ENCODE peak calls at places on chromosomes 3 and 15, in eight cellular contexts. J is epithelial cell of esophagus, D is esophagus muscularis mucosa, I is neural crest cell, H is breast epithelium, F is ovary, Z is activated B cell treated with CpG ODN at 0.5 μM for 24 hours, U is pancreas. Q is an unnamed sample.

GRCh38 chr3:132268956-132269355 is 48.3 kb upstream of the ACP3 start:
- DNase-seq in J (peak; percentile 60), D (no peak), I (no peak), H (no peak), F (no peak), Z (no peak), U (no peak), Q (no peak)

GRCh38 chr3:139173372-139174108 is 128.8 kb upstream of the PRR23C start:
- DNase-seq in J (peak; percentile 11), D (no peak), I (no peak), H (no peak), F (no peak), Z (no peak), U (no peak), Q (no peak)

GRCh38 chr3:32557640-32558352 is 12.9 kb downstream of the DYNC1LI1 start:
- DNase-seq in J (no peak), D (no peak), I (no peak), H (no peak), F (no peak), Z (no peak), U (no peak), Q (no peak)

GRCh38 chr15:73983211-73983727 is 8.8 kb downstream of the STOML1 start:
- DNase-seq in J (peak; percentile 90), D (no peak), I (no peak), H (peak; percentile 84), F (no peak), Z (no peak), U (no peak), Q (no peak)

GRCh38 chr3:111831840-111832239 is 27.2 kb upstream of the PHLDB2 start:
- DNase-seq in J (no peak), D (peak; percentile 66), I (no peak), H (no peak), F (no peak), Z (no peak), U (no peak), Q (no peak)

GRCh38 chr3:195238626-195239118 is 32.3 kb downstream of the XXYLT1 start:
- DNase-seq in J (no peak), D (peak; percentile 93), I (no peak), H (peak; percentile 27), F (peak; percentile 15), Z (no peak), U (no peak), Q (no peak)

GRCh38 chr15:95953032-95953431 is 377.5 kb upstream of the NR2F2 start:
- DNase-seq in J (no peak), D (no peak), I (no peak), H (no peak), F (no peak), Z (no peak), U (no peak), Q (no peak)

GRCh38 chr3:178546079-178546478 is 9.8 kb downstream of the KCNMB2 start:
- DNase-seq in J (no peak), D (no peak), I (no peak), H (no peak), F (no peak), Z (no peak), U (no peak), Q (no peak)

GRCh38 chr15:59539799-59540198 is 71.8 kb upstream of the GCNT3 start:
- DNase-seq in J (peak; percentile 46), D (no peak), I (no peak), H (no peak), F (no peak), Z (no peak), U (no peak), Q (no peak)

GRCh38 chr3:169790687-169791429 is 17.7 kb downstream of the MYNN start:
- DNase-seq in J (peak; percentile 24), D (no peak), I (no peak), H (no peak), F (no peak), Z (no peak), U (no peak), Q (no peak)

GRCh38 chr3:131988209-131988608 is 46.6 kb downstream of the CPNE4 start:
- DNase-seq in J (no peak), D (no peak), I (no peak), H (no peak), F (no peak), Z (no peak), U (no peak), Q (no peak)

GRCh38 chr3:122668930-122669730 is 11.5 kb upstream of the PARP14 start:
- DNase-seq in J (peak; percentile 40), D (no peak), I (no peak), H (no peak), F (no peak), Z (no peak), U (no peak), Q (no peak)

GRCh38 chr15:70271422-70272088 is 173.8 kb upstream of the TLE3 start:
- DNase-seq in J (peak; percentile 89), D (no peak), I (no peak), H (no peak), F (no peak), Z (no peak), U (no peak), Q (peak; percentile 88)

GRCh38 chr3:182940266-182940808 is 40.0 kb downstream of the DCUN1D1 start:
- DNase-seq in J (no peak), D (no peak), I (no peak), H (no peak), F (no peak), Z (no peak), U (no peak), Q (no peak)

GRCh38 chr15:92115834-92116233 is 262.3 kb downstream of the SLCO3A1 start:
- DNase-seq in J (no peak), D (no peak), I (no peak), H (no peak), F (no peak), Z (no peak), U (no peak), Q (no peak)

GRCh38 chr15:93210995-93211394 is 122.0 kb upstream of the RGMA start:
- DNase-seq in J (peak; percentile 33), D (peak; percentile 53), I (no peak), H (no peak), F (no peak), Z (no peak), U (no peak), Q (no peak)

GRCh38 chr3:125262155-125262554 is 49.6 kb upstream of the SLC12A8 start:
- DNase-seq in J (no peak), D (no peak), I (no peak), H (no peak), F (no peak), Z (no peak), U (no peak), Q (no peak)

GRCh38 chr15:23566070-23567050 is 886 bp downstream of the MKRN3 start:
- DNase-seq in J (peak; percentile 63), D (no peak), I (peak; percentile 15), H (no peak), F (peak; percentile 15), Z (no peak), U (peak; percentile 47), Q (no peak)

GRCh38 chr15:64361259-64361658 is 5.3 kb upstream of the CSNK1G1 start:
- DNase-seq in J (peak; percentile 35), D (no peak), I (no peak), H (no peak), F (no peak), Z (no peak), U (no peak), Q (no peak)

GRCh38 chr15:64355559-64356442 is at the start of gene CSNK1G1:
- DNase-seq in J (peak; percentile 97), D (peak; percentile 97), I (peak; percentile 86), H (peak; percentile 90), F (peak; percentile 95), Z (peak; percentile 84), U (peak; percentile 95), Q (peak; percentile 90)

GRCh38 chr15:64354683-64355558 is 1.1 kb downstream of the CSNK1G1 start:
- DNase-seq in J (peak; percentile 58), D (no peak), I (no peak), H (no peak), F (no peak), Z (no peak), U (no peak), Q (no peak)

GRCh38 chr15:64351265-64351664 is 4.7 kb downstream of the CSNK1G1 start:
- DNase-seq in J (no peak), D (no peak), I (no peak), H (no peak), F (no peak), Z (no peak), U (no peak), Q (no peak)

GRCh38 chr15:64356443-64357040 is 569 bp upstream of the CSNK1G1 start:
- DNase-seq in J (peak; percentile 81), D (no peak), I (no peak), H (no peak), F (no peak), Z (no peak), U (no peak), Q (no peak)
- TF ChIP-seq CTCF in J (peak; percentile 47), D (peak; percentile 23), I (peak; percentile 57), H (peak; percentile 40), F (peak; percentile 25), Z (no peak), U (peak; percentile 10), Q (peak; percentile 56)

DNA sequence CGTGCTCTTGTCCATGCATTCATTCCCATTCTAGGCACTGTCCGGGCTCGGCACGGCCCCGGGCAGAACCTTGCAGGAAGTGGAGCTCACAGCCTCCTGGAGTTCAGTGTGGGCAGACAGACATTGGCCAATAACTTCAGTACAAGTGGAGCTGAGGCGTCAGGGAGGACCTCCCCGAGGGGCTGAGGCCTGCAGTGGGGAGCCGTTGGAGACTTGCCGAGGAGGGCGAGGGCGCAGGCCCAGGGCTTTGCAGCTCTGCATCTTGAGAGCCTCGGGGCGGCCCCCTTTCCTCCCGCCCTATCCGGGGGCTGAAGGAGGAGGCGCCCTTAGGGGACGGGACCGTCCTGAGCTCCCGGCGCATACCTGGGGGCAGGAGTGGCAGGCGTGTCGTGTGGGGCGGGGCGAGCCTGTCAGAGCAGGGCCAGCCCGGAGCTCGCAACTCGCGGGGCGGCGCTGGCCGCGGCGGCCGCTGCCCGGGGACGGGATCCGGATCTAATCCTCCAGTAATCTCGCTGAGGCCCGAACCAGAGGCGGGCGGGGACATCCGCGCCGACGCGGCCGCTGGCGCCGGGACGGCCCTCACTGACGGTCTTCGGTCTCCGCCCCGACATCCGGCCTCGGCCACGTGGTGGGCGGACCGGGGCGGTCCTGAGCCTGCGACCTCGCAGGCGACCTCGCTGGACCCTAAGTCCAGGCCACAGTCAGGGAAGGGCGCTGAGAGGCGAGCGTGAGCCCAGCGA is at the start of gene ACY1:
- DNase-seq in J (peak; percentile 91), D (peak; percentile 95), I (peak; percentile 76), H (peak; percentile 79), F (peak; percentile 86), Z (peak; percentile 70), U (peak; percentile 94), Q (peak; percentile 65)
- TF ChIP-seq CTCF in J (no peak), D (no peak), I (peak; percentile 35), H (peak; percentile 6), F (no peak), Z (no peak), U (no peak), Q (peak; percentile 57)

DNA sequence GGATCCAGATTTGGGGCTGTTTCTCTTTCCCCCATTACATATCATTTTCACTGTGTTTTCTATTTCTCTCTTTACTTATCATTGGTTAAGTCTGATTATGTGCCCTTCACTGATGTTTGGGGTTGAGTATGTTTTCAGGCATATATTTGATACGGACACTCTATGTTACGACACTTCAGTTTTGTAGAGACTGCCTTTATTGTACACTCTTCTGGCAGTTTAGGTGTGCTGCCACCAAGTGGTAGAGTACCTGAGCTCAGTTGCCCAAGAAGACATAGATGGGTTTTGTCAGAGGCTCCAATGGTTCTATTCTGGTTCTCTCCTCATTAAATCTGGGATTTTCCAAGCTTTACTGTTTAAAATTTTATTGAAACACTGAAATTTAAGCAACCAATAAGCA is 255.0 kb upstream of the ROPN1 start:
- DNase-seq in J (peak; percentile 58), D (no peak), I (no peak), H (no peak), F (no peak), Z (no peak), U (no peak), Q (no peak)
- TF ChIP-seq CTCF in J (peak; percentile 74), D (peak; percentile 30), I (peak; percentile 57), H (no peak), F (no peak), Z (no peak), U (peak; percentile 16), Q (no peak)

GRCh38 chr3:146148468-146148931 is 12.5 kb downstream of the PLOD2 start:
- DNase-seq in J (no peak), D (no peak), I (no peak), H (no peak), F (no peak), Z (no peak), U (no peak), Q (no peak)
- TF ChIP-seq CTCF in J (no peak), D (peak; percentile 52), I (no peak), H (no peak), F (peak; percentile 34), Z (no peak), U (no peak), Q (no peak)